ENCODE peak calls at places on chromosome 10, in seven cellular contexts. One of them, this sample, is unnamed.

GRCh38 chr10:119807960-119808697 is 64.5 kb downstream of the MCMBP start:
- DNase-seq in HCT116: no peak
- DNase-seq in SK-N-SH: no peak
- DNase-seq in A549: no peak
- DNase-seq in K562: no peak
- DNase-seq in HepG2: no peak
- DNase-seq in GM12878: no peak
- DNase-seq in this sample: no peak

GRCh38 chr10:5291501-5292195 is 73.1 kb upstream of the UCN3 start:
- DNase-seq in HCT116: peak; percentile 31
- DNase-seq in SK-N-SH: no peak
- DNase-seq in A549: peak; percentile 97
- DNase-seq in K562: peak; percentile 27
- DNase-seq in HepG2: peak; percentile 38
- DNase-seq in GM12878: no peak
- DNase-seq in this sample: no peak

GRCh38 chr10:29127731-29128130 is 161.1 kb upstream of the LYZL1 start:
- DNase-seq in HCT116: no peak
- DNase-seq in SK-N-SH: no peak
- DNase-seq in A549: no peak
- DNase-seq in K562: no peak
- DNase-seq in HepG2: no peak
- DNase-seq in GM12878: no peak
- DNase-seq in this sample: no peak

GRCh38 chr10:29859521-29860130 is 199.8 kb downstream of the JCAD start:
- DNase-seq in HCT116: no peak
- DNase-seq in SK-N-SH: no peak
- DNase-seq in A549: no peak
- DNase-seq in K562: no peak
- DNase-seq in HepG2: no peak
- DNase-seq in GM12878: no peak
- DNase-seq in this sample: no peak

GRCh38 chr10:8051851-8052257 is 2.6 kb upstream of the GATA3 start:
- DNase-seq in HCT116: no peak
- DNase-seq in SK-N-SH: peak; percentile 82
- DNase-seq in A549: no peak
- DNase-seq in K562: no peak
- DNase-seq in HepG2: no peak
- DNase-seq in GM12878: no peak
- DNase-seq in this sample: peak; percentile 78

GRCh38 chr10:17214486-17214885 is 13.0 kb upstream of the TRDMT1 start:
- DNase-seq in HCT116: no peak
- DNase-seq in SK-N-SH: no peak
- DNase-seq in A549: no peak
- DNase-seq in K562: no peak
- DNase-seq in HepG2: no peak
- DNase-seq in GM12878: no peak
- DNase-seq in this sample: no peak

GRCh38 chr10:43700306-43700705 is 51.6 kb upstream of the ZNF32 start:
- DNase-seq in HCT116: no peak
- DNase-seq in SK-N-SH: no peak
- DNase-seq in A549: no peak
- DNase-seq in K562: no peak
- DNase-seq in HepG2: no peak
- DNase-seq in GM12878: no peak
- DNase-seq in this sample: no peak

GRCh38 chr10:127117125-127117524 is 79.3 kb downstream of the INSYN2A start:
- DNase-seq in HCT116: no peak
- DNase-seq in SK-N-SH: no peak
- DNase-seq in A549: peak; percentile 18
- DNase-seq in K562: peak; percentile 35
- DNase-seq in HepG2: peak; percentile 12
- DNase-seq in GM12878: no peak
- DNase-seq in this sample: peak; percentile 72

GRCh38 chr10:106582291-106582690 is 582.2 kb downstream of the SORCS1 start:
- DNase-seq in HCT116: no peak
- DNase-seq in SK-N-SH: peak; percentile 7
- DNase-seq in A549: peak; percentile 8
- DNase-seq in K562: no peak
- DNase-seq in HepG2: no peak
- DNase-seq in GM12878: no peak
- DNase-seq in this sample: no peak

GRCh38 chr10:5343561-5343960 is 21.2 kb upstream of the UCN3 start:
- DNase-seq in HCT116: no peak
- DNase-seq in SK-N-SH: no peak
- DNase-seq in A549: peak; percentile 45
- DNase-seq in K562: no peak
- DNase-seq in HepG2: peak; percentile 44
- DNase-seq in GM12878: no peak
- DNase-seq in this sample: no peak

GRCh38 chr10:65133652-65134051 is 1612.5 kb downstream of the REEP3 start:
- DNase-seq in HCT116: no peak
- DNase-seq in SK-N-SH: no peak
- DNase-seq in A549: no peak
- DNase-seq in K562: no peak
- DNase-seq in HepG2: no peak
- DNase-seq in GM12878: no peak
- DNase-seq in this sample: no peak

GRCh38 chr10:81514811-81515210 is 360.2 kb upstream of the NRG3 start:
- DNase-seq in HCT116: no peak
- DNase-seq in SK-N-SH: no peak
- DNase-seq in A549: no peak
- DNase-seq in K562: no peak
- DNase-seq in HepG2: no peak
- DNase-seq in GM12878: no peak
- DNase-seq in this sample: no peak

GRCh38 chr10:6050801-6051445 is 11.2 kb downstream of the IL2RA start:
- DNase-seq in HCT116: no peak
- DNase-seq in SK-N-SH: peak; percentile 31
- DNase-seq in A549: peak; percentile 33
- DNase-seq in K562: peak; percentile 45
- DNase-seq in HepG2: peak; percentile 41
- DNase-seq in GM12878: peak; percentile 89
- DNase-seq in this sample: peak; percentile 45

GRCh38 chr10:66752714-66753113 is 173.1 kb upstream of the LRRTM3 start:
- DNase-seq in HCT116: no peak
- DNase-seq in SK-N-SH: no peak
- DNase-seq in A549: no peak
- DNase-seq in K562: no peak
- DNase-seq in HepG2: no peak
- DNase-seq in GM12878: no peak
- DNase-seq in this sample: no peak

GRCh38 chr10:46787321-46787615 is 124.0 kb upstream of the PTPN20 start:
- DNase-seq in HCT116: no peak
- DNase-seq in SK-N-SH: peak; percentile 21
- DNase-seq in A549: peak; percentile 46
- DNase-seq in K562: peak; percentile 3
- DNase-seq in HepG2: peak; percentile 24
- DNase-seq in GM12878: no peak
- DNase-seq in this sample: no peak

GRCh38 chr10:70985824-70986336 is 97.5 kb upstream of the PCBD1 start:
- DNase-seq in HCT116: no peak
- DNase-seq in SK-N-SH: no peak
- DNase-seq in A549: no peak
- DNase-seq in K562: no peak
- DNase-seq in HepG2: no peak
- DNase-seq in GM12878: no peak
- DNase-seq in this sample: no peak

GRCh38 chr10:86079088-86079487 is 287.5 kb downstream of the GRID1 start:
- DNase-seq in HCT116: peak; percentile 66
- DNase-seq in SK-N-SH: no peak
- DNase-seq in A549: no peak
- DNase-seq in K562: peak; percentile 63
- DNase-seq in HepG2: no peak
- DNase-seq in GM12878: no peak
- DNase-seq in this sample: no peak

GRCh38 chr10:36416513-36416912 is 708.9 kb upstream of the ANKRD30A start:
- DNase-seq in HCT116: no peak
- DNase-seq in SK-N-SH: no peak
- DNase-seq in A549: no peak
- DNase-seq in K562: no peak
- DNase-seq in HepG2: no peak
- DNase-seq in GM12878: no peak
- DNase-seq in this sample: no peak

GRCh38 chr10:70850097-70850496 is 34.3 kb downstream of the SGPL1 start:
- DNase-seq in HCT116: no peak
- DNase-seq in SK-N-SH: no peak
- DNase-seq in A549: no peak
- DNase-seq in K562: no peak
- DNase-seq in HepG2: no peak
- DNase-seq in GM12878: no peak
- DNase-seq in this sample: no peak

GRCh38 chr10:104811166-104811565 is 170.1 kb downstream of the SORCS3 start:
- DNase-seq in HCT116: no peak
- DNase-seq in SK-N-SH: no peak
- DNase-seq in A549: no peak
- DNase-seq in K562: no peak
- DNase-seq in HepG2: no peak
- DNase-seq in GM12878: no peak
- DNase-seq in this sample: no peak

GRCh38 chr10:44028384-44029137 is 356.3 kb downstream of the CXCL12 start:
- DNase-seq in HCT116: no peak
- DNase-seq in SK-N-SH: no peak
- DNase-seq in A549: no peak
- DNase-seq in K562: no peak
- DNase-seq in HepG2: no peak
- DNase-seq in GM12878: no peak
- DNase-seq in this sample: no peak

GRCh38 chr10:4111593-4111992 is 326.6 kb upstream of the KLF6 start:
- DNase-seq in HCT116: no peak
- DNase-seq in SK-N-SH: no peak
- DNase-seq in A549: no peak
- DNase-seq in K562: no peak
- DNase-seq in HepG2: no peak
- DNase-seq in GM12878: no peak
- DNase-seq in this sample: no peak

GRCh38 chr10:83522456-83522855 is 616.9 kb upstream of the GHITM start:
- DNase-seq in HCT116: no peak
- DNase-seq in SK-N-SH: no peak
- DNase-seq in A549: no peak
- DNase-seq in K562: no peak
- DNase-seq in HepG2: no peak
- DNase-seq in GM12878: no peak
- DNase-seq in this sample: no peak

DNA sequence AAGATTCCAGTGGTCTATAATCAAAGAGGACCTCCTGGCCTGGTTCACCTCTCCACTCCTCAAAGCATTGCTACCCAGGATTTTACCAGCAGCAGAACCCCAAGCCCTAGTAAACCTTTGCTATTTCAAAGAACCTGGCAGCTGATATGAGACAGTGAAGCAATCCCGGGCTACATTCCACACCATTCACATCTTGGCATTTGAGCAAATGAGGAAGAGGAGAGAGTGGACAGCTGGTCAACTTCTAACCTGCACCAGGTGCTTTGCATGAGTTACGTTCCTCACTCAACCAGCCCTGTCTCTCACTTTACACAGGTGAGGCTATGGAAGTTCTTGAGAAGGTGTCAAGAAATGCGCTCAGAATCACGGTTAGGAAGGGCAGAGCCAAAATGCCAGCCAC is 1.1 kb downstream of the CCDC3 start:
- DNase-seq in HCT116: no peak
- DNase-seq in SK-N-SH: no peak
- DNase-seq in A549: no peak
- DNase-seq in K562: no peak
- DNase-seq in HepG2: no peak
- DNase-seq in GM12878: no peak
- DNase-seq in this sample: no peak
- H3K4me3 ChIP-seq in HCT116: peak overlapping the region; percentile 45
- H3K4me3 ChIP-seq in SK-N-SH: no peak overlapping the region
- H3K4me3 ChIP-seq in A549: no peak overlapping the region
- H3K4me3 ChIP-seq in K562: no peak overlapping the region
- H3K4me3 ChIP-seq in HepG2: no peak overlapping the region
- H3K4me3 ChIP-seq in GM12878: no peak overlapping the region
- H3K4me3 ChIP-seq in this sample: peak overlapping the region; percentile 68

GRCh38 chr10:79976999-79977398 is 28.1 kb upstream of the SFTPD start:
- DNase-seq in HCT116: no peak
- DNase-seq in SK-N-SH: no peak
- DNase-seq in A549: no peak
- DNase-seq in K562: no peak
- DNase-seq in HepG2: no peak
- DNase-seq in GM12878: no peak
- DNase-seq in this sample: no peak
- TF ChIP-seq REST in HCT116: no peak
- TF ChIP-seq REST in SK-N-SH: no peak
- TF ChIP-seq REST in A549: no peak
- TF ChIP-seq REST in K562: no peak
- TF ChIP-seq REST in HepG2: no peak
- TF ChIP-seq REST in GM12878: no peak
- TF ChIP-seq REST in this sample: no peak

GRCh38 chr10:125092564-125093031 is 67.8 kb downstream of the CTBP2 start:
- DNase-seq in HCT116: no peak
- DNase-seq in SK-N-SH: no peak
- DNase-seq in A549: no peak
- DNase-seq in K562: no peak
- DNase-seq in HepG2: no peak
- DNase-seq in GM12878: no peak
- DNase-seq in this sample: no peak
- H3K4me2 ChIP-seq in HCT116: no peak overlapping the region
- H3K4me2 ChIP-seq in SK-N-SH: no peak overlapping the region
- H3K4me2 ChIP-seq in A549: no peak overlapping the region
- H3K4me2 ChIP-seq in K562: no peak overlapping the region
- H3K4me2 ChIP-seq in HepG2: no peak overlapping the region
- H3K4me2 ChIP-seq in GM12878: no peak overlapping the region
- H3K4me2 ChIP-seq in this sample: no peak overlapping the region

GRCh38 chr10:92377962-92378361 is 87.0 kb downstream of the MARCHF5 start:
- DNase-seq in HCT116: no peak
- DNase-seq in SK-N-SH: no peak
- DNase-seq in A549: no peak
- DNase-seq in K562: no peak
- DNase-seq in HepG2: no peak
- DNase-seq in GM12878: no peak
- DNase-seq in this sample: no peak

GRCh38 chr10:92381543-92381954 is 90.6 kb downstream of the MARCHF5 start:
- DNase-seq in HCT116: no peak
- DNase-seq in SK-N-SH: peak; percentile 41
- DNase-seq in A549: no peak
- DNase-seq in K562: no peak
- DNase-seq in HepG2: no peak
- DNase-seq in GM12878: no peak
- DNase-seq in this sample: peak; percentile 18

GRCh38 chr10:92384741-92385140 is 93.8 kb downstream of the MARCHF5 start:
- DNase-seq in HCT116: no peak
- DNase-seq in SK-N-SH: no peak
- DNase-seq in A549: no peak
- DNase-seq in K562: no peak
- DNase-seq in HepG2: no peak
- DNase-seq in GM12878: no peak
- DNase-seq in this sample: no peak

GRCh38 chr10:92385836-92386235 is 94.9 kb downstream of the MARCHF5 start:
- DNase-seq in HCT116: no peak
- DNase-seq in SK-N-SH: no peak
- DNase-seq in A549: no peak
- DNase-seq in K562: no peak
- DNase-seq in HepG2: no peak
- DNase-seq in GM12878: no peak
- DNase-seq in this sample: no peak

DNA sequence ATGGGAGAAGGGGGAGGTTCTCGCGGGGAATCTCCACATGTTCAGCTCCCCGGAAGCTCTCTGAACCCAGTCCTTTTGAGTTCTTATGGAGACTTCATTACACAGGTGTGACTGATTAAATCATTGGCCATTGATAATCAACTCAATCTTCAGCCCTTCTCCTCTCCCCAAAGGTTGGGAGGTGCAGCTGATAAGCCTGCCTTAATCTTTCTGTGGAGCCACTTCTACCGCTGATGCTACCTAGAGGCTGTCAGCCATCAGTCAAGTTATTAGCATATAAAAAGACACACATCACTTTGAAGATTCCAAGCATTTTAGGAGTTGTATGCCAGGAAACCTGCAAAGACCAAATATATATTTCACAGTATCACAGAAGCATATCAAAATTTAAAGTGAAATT is 91.7 kb downstream of the MARCHF5 start:
- DNase-seq in HCT116: no peak
- DNase-seq in SK-N-SH: no peak
- DNase-seq in A549: no peak
- DNase-seq in K562: no peak
- DNase-seq in HepG2: no peak
- DNase-seq in GM12878: no peak
- DNase-seq in this sample: peak; percentile 57
- H3K4me3 ChIP-seq in HCT116: no peak overlapping the region
- H3K4me3 ChIP-seq in SK-N-SH: no peak overlapping the region
- H3K4me3 ChIP-seq in A549: no peak overlapping the region
- H3K4me3 ChIP-seq in K562: no peak overlapping the region
- H3K4me3 ChIP-seq in HepG2: no peak overlapping the region
- H3K4me3 ChIP-seq in GM12878: no peak overlapping the region
- H3K4me3 ChIP-seq in this sample: no peak overlapping the region